ENCODE peak calls at places on chromosomes 16 and 17, in four cellular contexts. Z is neuronal stem cell, M is H1, A is H9. U is an unnamed sample.

GRCh38 chr17:39668141-39668924 is at the start of gene PNMT:
- DNase-seq in Z (no peak), M (peak), A (peak), U (peak)

GRCh38 chr16:57618306-57619132 is 9.9 kb upstream of the ADGRG1 start:
- DNase-seq in Z (no peak), M (peak), A (peak), U (no peak)

GRCh38 chr17:65163990-65164495 is 26.9 kb downstream of the RGS9 start:
- DNase-seq in Z (no peak), M (no peak), A (peak), U (peak)

GRCh38 chr16:87821346-87822001 is 47.8 kb downstream of the SLC7A5 start:
- DNase-seq in Z (no peak), M (no peak), A (no peak), U (no peak)

GRCh38 chr16:53415504-53415903 is 18.8 kb upstream of the RBL2 start:
- DNase-seq in Z (no peak), M (no peak), A (peak), U (no peak)

GRCh38 chr17:3026125-3026855 is 37.1 kb downstream of the OR1D5 start:
- DNase-seq in Z (no peak), M (no peak), A (peak), U (no peak)

GRCh38 chr16:69542974-69543373 is 22.8 kb upstream of the NFAT5 start:
- DNase-seq in Z (no peak), M (no peak), A (no peak), U (no peak)

GRCh38 chr17:36503456-36504155 is 17.1 kb downstream of the ZNHIT3 start:
- DNase-seq in Z (no peak), M (no peak), A (no peak), U (no peak)

GRCh38 chr16:47852991-47853390 is 302.8 kb downstream of the ABCC12 start:
- DNase-seq in Z (no peak), M (no peak), A (no peak), U (no peak)

GRCh38 chr16:67077871-67078270 is 31.9 kb upstream of the PHAF1 start:
- DNase-seq in Z (no peak), M (no peak), A (no peak), U (no peak)

GRCh38 chr16:3188925-3189825 is 1.2 kb downstream of the OR1F1 start:
- DNase-seq in Z (no peak), M (peak), A (peak), U (peak)

GRCh38 chr16:50547944-50548658 is at the start of gene NKD1:
- DNase-seq in Z (peak), M (peak), A (peak), U (peak)

GRCh38 chr17:27247071-27247957 is 46.6 kb upstream of the WSB1 start:
- DNase-seq in Z (no peak), M (no peak), A (no peak), U (peak)

GRCh38 chr16:1183235-1183907 is 30.5 kb downstream of the CACNA1H start:
- DNase-seq in Z (no peak), M (no peak), A (no peak), U (peak)

GRCh38 chr17:48066656-48067055 is 18.5 kb downstream of the NFE2L1 start:
- DNase-seq in Z (no peak), M (no peak), A (no peak), U (no peak)

GRCh38 chr16:86826931-86827330 is 248.6 kb downstream of the FOXL1 start:
- DNase-seq in Z (peak), M (no peak), A (peak), U (no peak)

GRCh38 chr16:13067648-13068047 is 166.2 kb downstream of the SHISA9 start:
- DNase-seq in Z (no peak), M (no peak), A (no peak), U (no peak)

GRCh38 chr17:67038861-67039365 is 5.4 kb upstream of the CACNG1 start:
- DNase-seq in Z (no peak), M (no peak), A (no peak), U (no peak)

GRCh38 chr16:58290861-58291260 is 4.0 kb downstream of the PRSS54 start:
- DNase-seq in Z (no peak), M (no peak), A (no peak), U (no peak)

GRCh38 chr16:75267631-75268264 is 16.3 kb upstream of the BCAR1 start:
- DNase-seq in Z (no peak), M (no peak), A (no peak), U (peak)

GRCh38 chr16:21689107-21689506 is 25.3 kb downstream of the OTOA start:
- DNase-seq in Z (no peak), M (no peak), A (no peak), U (no peak)

GRCh38 chr16:48978501-48978900 is 303.1 kb downstream of the CBLN1 start:
- DNase-seq in Z (no peak), M (no peak), A (no peak), U (no peak)

GRCh38 chr17:40121191-40121885 is 433 bp upstream of the MSL1 start:
- DNase-seq in Z (no peak), M (no peak), A (peak), U (peak)

GRCh38 chr17:73378974-73379470 is 67.2 kb upstream of the CDC42EP4 start:
- DNase-seq in Z (no peak), M (no peak), A (no peak), U (no peak)

GRCh38 chr16:17072104-17072503 is 398.7 kb downstream of the XYLT1 start:
- DNase-seq in Z (no peak), M (no peak), A (no peak), U (no peak)

GRCh38 chr16:9874233-9874632 is 308.0 kb downstream of the GRIN2A start:
- DNase-seq in Z (no peak), M (no peak), A (no peak), U (no peak)

GRCh38 chr17:36057900-36058299 is 6.2 kb upstream of the CCL18 start:
- DNase-seq in Z (no peak), M (no peak), A (no peak), U (no peak)

DNA sequence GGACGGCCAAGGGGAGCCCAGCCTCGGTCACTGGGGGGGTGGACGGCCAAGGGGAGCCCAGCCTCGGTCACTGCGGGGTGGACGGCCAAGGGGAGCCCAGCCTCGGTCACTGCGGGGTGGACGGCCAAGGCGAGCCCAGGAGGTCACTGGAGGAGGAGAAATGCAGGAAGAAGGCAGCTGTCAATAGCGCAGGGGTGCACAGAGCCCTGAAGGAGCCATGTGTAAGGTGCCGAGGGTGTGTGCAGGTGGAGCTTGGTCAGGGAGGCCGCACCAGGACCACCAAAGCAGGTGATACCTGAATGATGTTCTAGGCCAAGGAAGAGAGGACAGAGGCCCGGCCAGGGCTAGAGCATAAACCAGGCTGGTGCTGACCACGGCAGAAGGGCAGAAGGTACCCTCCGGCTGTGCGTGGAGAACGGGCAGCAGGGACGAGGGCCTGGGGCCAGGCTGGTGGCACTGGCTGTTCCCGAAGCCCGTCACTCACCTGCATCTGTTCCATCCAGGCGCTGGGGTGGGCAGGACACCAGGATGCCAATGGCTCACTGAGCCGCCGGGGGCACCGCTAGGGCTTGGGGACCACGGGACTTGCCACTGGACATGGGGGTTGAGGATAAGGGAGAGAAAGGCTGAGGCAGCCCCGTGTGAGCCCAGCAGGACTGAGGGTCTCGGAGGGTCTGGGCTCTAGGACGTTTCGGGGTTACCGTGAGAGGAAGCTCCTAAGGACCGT is 5.9 kb upstream of the CCDC57 start:
- DNase-seq in Z (no peak), M (no peak), A (peak), U (no peak)
- H2BK12ac ChIP-seq in Z (peak), M (no peak), A (no peak), U (peak)

GRCh38 chr17:80861360-80861861 is 130.2 kb upstream of the CHMP6 start:
- DNase-seq in Z (no peak), M (no peak), A (no peak), U (peak)

GRCh38 chr17:80863626-80864025 is 128.0 kb upstream of the CHMP6 start:
- DNase-seq in Z (no peak), M (no peak), A (no peak), U (no peak)

GRCh38 chr17:80862978-80863377 is 128.7 kb upstream of the CHMP6 start:
- DNase-seq in Z (no peak), M (no peak), A (no peak), U (no peak)

GRCh38 chr17:80861892-80862291 is 129.7 kb upstream of the CHMP6 start:
- DNase-seq in Z (no peak), M (no peak), A (peak), U (peak)

GRCh38 chr17:80862341-80862969 is 129.2 kb upstream of the CHMP6 start:
- DNase-seq in Z (no peak), M (no peak), A (no peak), U (no peak)
- H4K8ac ChIP-seq in Z (peak), M (no peak), A (no peak), U (no peak)

GRCh38 chr17:51672058-51672457 is 411.7 kb downstream of the UTP18 start:
- DNase-seq in Z (no peak), M (no peak), A (no peak), U (no peak)

GRCh38 chr17:51682115-51682514 is 421.8 kb downstream of the UTP18 start:
- DNase-seq in Z (no peak), M (no peak), A (peak), U (no peak)

GRCh38 chr17:51677875-51678274 is 417.5 kb downstream of the UTP18 start:
- DNase-seq in Z (no peak), M (no peak), A (no peak), U (no peak)

GRCh38 chr17:51673066-51673465 is 412.7 kb downstream of the UTP18 start:
- DNase-seq in Z (no peak), M (no peak), A (no peak), U (no peak)

DNA sequence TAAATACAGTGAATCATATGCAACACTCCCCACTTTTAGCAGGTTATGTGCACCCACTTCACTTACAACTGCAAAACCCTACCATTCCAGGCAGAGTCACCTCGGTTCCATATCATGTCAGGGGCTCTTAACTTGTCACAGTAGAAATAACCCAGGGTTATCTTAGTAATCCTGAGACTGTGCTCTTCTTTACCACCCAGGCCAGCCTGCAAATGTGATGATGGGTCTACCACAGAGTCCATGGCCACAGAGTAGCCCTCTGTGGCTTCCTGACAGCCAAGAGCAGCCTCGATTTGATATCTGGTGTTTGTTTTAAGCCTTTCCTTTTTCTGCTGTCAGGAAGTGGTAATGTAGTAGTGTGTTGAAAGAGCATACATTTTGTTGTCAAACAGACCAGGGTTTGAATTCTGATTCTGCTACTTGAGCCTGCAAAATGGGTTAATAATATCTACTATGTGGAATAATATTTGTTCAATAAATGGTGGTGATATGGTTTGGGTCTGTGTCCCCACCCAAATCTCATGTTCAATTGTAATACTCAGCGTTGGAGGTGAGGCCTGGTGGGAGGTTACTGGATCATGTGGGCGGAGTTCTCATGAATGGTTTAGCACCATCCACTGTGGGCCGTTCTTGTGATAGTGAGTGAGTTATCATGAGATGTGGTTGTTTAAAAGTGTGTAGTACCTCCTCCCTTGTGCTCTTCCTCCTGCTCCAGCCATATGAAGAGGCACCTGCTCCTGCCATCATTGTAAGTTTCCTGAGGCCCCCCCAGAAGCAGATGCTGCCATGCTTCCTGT is 416.5 kb downstream of the UTP18 start:
- DNase-seq in Z (no peak), M (no peak), A (no peak), U (no peak)
- H2BK15ac ChIP-seq in Z (no peak), M (no peak), A (no peak), U (no peak)

DNA sequence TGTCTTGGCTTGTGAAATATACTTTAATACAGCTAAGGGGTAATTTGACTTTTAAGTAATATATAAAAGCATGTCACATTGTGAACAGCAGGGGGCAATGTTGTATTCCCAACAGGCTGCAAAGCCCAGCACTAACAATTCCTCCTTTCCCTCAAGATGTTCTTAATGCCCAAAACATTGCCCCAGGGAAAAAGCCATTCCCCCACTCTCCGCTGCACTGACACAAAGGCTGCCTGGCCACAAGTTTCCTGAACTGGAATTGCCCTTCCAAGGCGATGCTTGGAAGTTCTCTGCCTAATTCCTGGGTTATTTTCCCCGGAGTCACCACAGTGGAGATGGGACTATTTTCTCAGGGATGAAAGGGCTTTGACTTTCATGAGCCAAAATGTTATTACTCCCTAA is 27.2 kb downstream of the CLEC16A start:
- DNase-seq in Z (peak), M (no peak), A (peak), U (peak)
- H2BK12ac ChIP-seq in Z (no peak), M (no peak), A (no peak), U (peak)

GRCh38 chr16:61575617-61576016 is 460.6 kb downstream of the CDH8 start:
- DNase-seq in Z (no peak), M (no peak), A (no peak), U (no peak)
- H4K8ac ChIP-seq in Z (no peak), M (no peak), A (no peak), U (no peak)

GRCh38 chr16:85560932-85561247 is 52.2 kb upstream of the GSE1 start:
- DNase-seq in Z (no peak), M (no peak), A (no peak), U (no peak)

GRCh38 chr16:85563515-85564276 is 49.4 kb upstream of the GSE1 start:
- DNase-seq in Z (no peak), M (peak), A (no peak), U (peak)

GRCh38 chr16:85561248-85562101 is 51.6 kb upstream of the GSE1 start:
- DNase-seq in Z (no peak), M (peak), A (no peak), U (no peak)

GRCh38 chr16:85563031-85563430 is 50.1 kb upstream of the GSE1 start:
- DNase-seq in Z (no peak), M (no peak), A (no peak), U (no peak)

DNA sequence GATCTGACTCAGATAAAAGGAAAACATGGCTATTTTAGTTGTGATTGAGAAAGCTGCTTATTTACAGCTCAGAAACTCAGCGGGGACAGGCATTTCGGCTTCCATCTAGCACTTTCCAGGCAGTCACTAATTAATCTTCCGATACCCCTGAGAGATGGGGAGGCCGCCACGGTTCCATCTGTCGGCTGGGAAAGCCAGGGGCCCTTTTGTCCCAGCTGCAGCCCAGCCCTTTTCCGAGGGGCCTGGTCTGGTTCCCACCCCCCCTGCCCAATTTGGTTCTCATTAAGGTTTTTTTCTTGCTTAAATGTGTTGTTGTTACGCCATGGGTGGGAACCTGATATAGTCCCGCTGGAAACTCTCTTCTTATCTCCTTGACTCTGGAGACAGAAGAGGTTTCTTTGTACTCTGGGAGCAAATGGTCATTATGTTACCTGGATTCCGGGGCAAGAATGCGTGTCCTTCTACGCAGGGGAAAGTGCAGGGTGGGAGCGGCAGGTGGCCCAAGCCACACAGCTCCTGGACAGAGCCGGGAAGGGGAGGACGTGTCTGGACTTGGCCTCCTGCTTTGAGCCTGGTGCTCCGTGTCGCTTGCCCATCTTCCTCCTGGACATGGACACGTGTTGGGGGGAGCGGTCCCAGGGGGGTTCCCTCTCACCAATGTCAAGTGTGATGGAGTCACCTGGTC is 50.9 kb upstream of the GSE1 start:
- DNase-seq in Z (no peak), M (peak), A (no peak), U (no peak)
- H2BK15ac ChIP-seq in Z (peak), M (peak), A (no peak), U (no peak)

DNA sequence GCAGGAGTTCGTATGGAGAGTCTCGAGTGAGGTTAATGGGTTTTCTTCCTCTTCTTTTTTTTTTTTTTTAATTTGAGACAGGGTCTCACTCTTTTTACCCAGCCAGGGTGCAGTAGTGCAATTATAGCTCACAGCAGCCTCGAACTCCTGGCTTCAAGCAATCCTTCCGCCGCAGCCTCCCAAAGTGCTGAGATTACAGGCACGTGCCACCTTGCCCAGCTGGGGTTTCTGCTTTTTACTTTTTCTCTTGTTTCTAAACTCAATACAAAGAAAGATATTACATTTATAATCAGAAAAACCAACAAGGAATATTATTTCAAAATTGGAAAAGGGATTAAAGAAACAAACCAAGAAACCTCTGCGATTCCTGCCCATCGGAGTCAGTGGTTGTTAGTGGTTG is 175.9 kb downstream of the SEC14L1 start:
- DNase-seq in Z (no peak), M (no peak), A (no peak), U (no peak)
- H2BK12ac ChIP-seq in Z (no peak), M (no peak), A (no peak), U (no peak)

GRCh38 chr16:4273858-4274291 is 1.1 kb upstream of the TFAP4 start:
- DNase-seq in Z (peak), M (peak), A (peak), U (peak)
- H4K8ac ChIP-seq in Z (no peak), M (peak), A (no peak), U (peak)

GRCh38 chr17:15921640-15922039 is 23.3 kb upstream of the ADORA2B start:
- DNase-seq in Z (no peak), M (no peak), A (no peak), U (no peak)
- H2BK15ac ChIP-seq in Z (no peak), M (no peak), A (no peak), U (no peak)